ENCODE peak calls at places on chromosomes 2 and 18, in five cellular contexts. L is lower lobe of right lung, J is upper lobe of left lung, N is left lung, I is cardiac muscle cell. S is an unnamed sample. For H3K9me3, the result is how much of the 10 kb centered on the place peaks cover.

GRCh38 chr2:197504000-197504399 is 3.8 kb downstream of the HSPE1 start:
- DNase-seq in L (no peak), J (no peak), N (no peak), I (no peak), S (no peak)

GRCh38 chr2:172247203-172247602 is 144.5 kb upstream of the DLX2 start:
- DNase-seq in L (no peak), J (no peak), N (no peak), I (no peak), S (no peak)

GRCh38 chr18:21851327-21851961 is 110.9 kb downstream of the MIB1 start:
- DNase-seq in L (no peak), J (no peak), N (no peak), I (no peak), S (no peak)

GRCh38 chr18:45891806-45892205 is 66.3 kb downstream of the SIGLEC15 start:
- DNase-seq in L (no peak), J (no peak), N (no peak), I (no peak), S (no peak)

GRCh38 chr18:35658112-35658511 is 76.6 kb downstream of the GALNT1 start:
- DNase-seq in L (no peak), J (no peak), N (no peak), I (no peak), S (no peak)

GRCh38 chr18:36532394-36532793 is 234.9 kb downstream of the FHOD3 start:
- DNase-seq in L (no peak), J (no peak), N (no peak), I (no peak), S (no peak)

GRCh38 chr2:19774788-19775156 is 127.0 kb downstream of the TTC32 start:
- DNase-seq in L (no peak), J (no peak), N (no peak), I (peak), S (no peak)

GRCh38 chr2:203671876-203672275 is 34.6 kb upstream of the CD28 start:
- DNase-seq in L (no peak), J (no peak), N (no peak), I (no peak), S (no peak)

GRCh38 chr2:134275058-134275862 is 21.4 kb downstream of the MGAT5 start:
- DNase-seq in L (no peak), J (no peak), N (no peak), I (no peak), S (no peak)

GRCh38 chr2:35462226-35462983 is 893.2 kb upstream of the CRIM1 start:
- DNase-seq in L (no peak), J (no peak), N (no peak), I (no peak), S (no peak)

GRCh38 chr2:182302174-182302573 is 124.7 kb downstream of the PDE1A start:
- DNase-seq in L (no peak), J (no peak), N (no peak), I (no peak), S (no peak)

GRCh38 chr2:26614205-26615128 is 26.7 kb downstream of the CIB4 start:
- DNase-seq in L (peak), J (no peak), N (no peak), I (no peak), S (no peak)

GRCh38 chr2:112031473-112031872 is 23.6 kb upstream of the TMEM87B start:
- DNase-seq in L (no peak), J (peak), N (no peak), I (no peak), S (no peak)

GRCh38 chr2:192218347-192218746 is 23.6 kb upstream of the TMEFF2 start:
- DNase-seq in L (no peak), J (no peak), N (no peak), I (no peak), S (no peak)

GRCh38 chr18:7902399-7902839 is 335.3 kb downstream of the PTPRM start:
- DNase-seq in L (no peak), J (no peak), N (no peak), I (no peak), S (no peak)

GRCh38 chr2:4678937-4679336 is 975.6 kb downstream of the DCDC2C start:
- DNase-seq in L (no peak), J (no peak), N (no peak), I (no peak), S (no peak)

GRCh38 chr2:26900831-26901321 is 52.9 kb downstream of the DPYSL5 start:
- DNase-seq in L (no peak), J (peak), N (no peak), I (no peak), S (no peak)

GRCh38 chr2:136162438-136162837 is 44.5 kb upstream of the CXCR4 start:
- DNase-seq in L (no peak), J (no peak), N (no peak), I (no peak), S (no peak)

GRCh38 chr2:97885841-97886240 is 109.9 kb downstream of the TMEM131 start:
- DNase-seq in L (no peak), J (no peak), N (no peak), I (no peak), S (no peak)

GRCh38 chr2:235286624-235287368 is 207.0 kb upstream of the AGAP1 start:
- DNase-seq in L (no peak), J (no peak), N (no peak), I (no peak), S (no peak)

GRCh38 chr2:85409719-85410583 is at the start of gene CAPG:
- DNase-seq in L (peak), J (peak), N (peak), I (no peak), S (no peak)

GRCh38 chr2:207502799-207503198 is 27.0 kb upstream of the CREB1 start:
- DNase-seq in L (no peak), J (peak), N (no peak), I (no peak), S (no peak)

GRCh38 chr2:43142921-43143438 is 83.4 kb downstream of the ZFP36L2 start:
- DNase-seq in L (no peak), J (no peak), N (no peak), I (no peak), S (no peak)

GRCh38 chr2:5365871-5366461 is 326.2 kb upstream of the SOX11 start:
- DNase-seq in L (peak), J (peak), N (peak), I (peak), S (no peak)

GRCh38 chr2:58634653-58635347 is 393.7 kb upstream of the FANCL start:
- DNase-seq in L (no peak), J (no peak), N (no peak), I (no peak), S (no peak)

GRCh38 chr2:20613342-20613916 is 37.5 kb downstream of the HS1BP3 start:
- DNase-seq in L (peak), J (no peak), N (peak), I (no peak), S (no peak)

GRCh38 chr2:63029058-63029457 is 21.6 kb upstream of the OTX1 start:
- DNase-seq in L (no peak), J (no peak), N (no peak), I (no peak), S (no peak)

GRCh38 chr2:33375054-33375453 is 101.4 kb upstream of the RASGRP3 start:
- DNase-seq in L (no peak), J (no peak), N (no peak), I (no peak), S (no peak)

GRCh38 chr2:31138037-31138962 is at the start of gene GALNT14:
- DNase-seq in L (peak), J (peak), N (peak), I (peak), S (no peak)

DNA sequence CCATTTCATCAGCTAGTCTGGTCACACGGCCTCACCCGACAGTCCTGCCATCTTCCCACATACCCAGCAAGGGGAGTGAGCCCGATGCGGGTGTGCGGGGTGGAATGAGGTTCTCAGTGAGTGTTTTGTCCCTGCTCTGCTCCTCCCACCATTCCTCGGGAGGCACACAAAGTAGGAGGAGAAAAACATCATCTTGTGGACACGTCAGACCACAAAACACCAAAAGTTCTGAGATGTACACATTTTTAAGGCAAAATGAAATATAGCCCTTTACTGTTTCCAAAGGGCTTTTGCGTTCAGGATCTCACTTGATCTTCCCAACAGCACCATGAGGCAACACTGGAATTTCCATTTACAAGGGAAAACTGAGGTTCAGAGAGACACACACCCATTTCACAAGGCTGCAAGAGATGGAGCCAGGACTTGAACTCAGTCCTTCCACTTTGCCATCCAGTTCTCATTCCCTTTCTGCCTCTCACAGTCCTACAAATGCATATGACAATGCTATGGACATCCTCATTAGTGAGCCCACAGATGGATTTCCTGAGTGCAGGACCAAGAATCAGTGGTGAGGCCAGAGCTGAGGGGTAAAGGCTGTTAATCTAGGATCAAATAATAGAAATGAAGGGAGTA is 136.2 kb upstream of the MYCN start:
- DNase-seq in L (no peak), J (no peak), N (no peak), I (no peak), S (no peak)
- H3K9me3 ChIP-seq in L (under half), J (under half), N (under half), I (under half), S (under half)

DNA sequence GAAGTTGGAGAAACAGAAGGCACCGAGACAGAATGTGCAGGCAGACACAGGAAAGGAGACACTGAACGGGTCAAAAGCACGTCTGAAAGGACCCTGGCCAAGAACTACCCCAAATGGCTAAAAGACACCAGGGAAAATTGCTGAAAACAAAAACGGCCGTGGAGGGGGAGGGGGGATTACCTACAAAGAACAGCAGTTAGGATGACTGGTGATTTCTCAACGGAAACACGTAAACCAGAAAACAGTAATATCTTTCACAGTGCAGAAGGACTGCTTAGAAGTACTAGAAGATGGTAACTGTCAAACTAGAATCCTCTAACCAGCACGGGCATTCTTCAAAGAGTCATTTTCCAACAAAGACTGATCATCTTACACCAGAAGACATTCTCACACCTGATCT is 142.6 kb downstream of the HDAC4 start:
- DNase-seq in L (no peak), J (no peak), N (no peak), I (no peak), S (no peak)
- H3K9me3 ChIP-seq in L (under half), J (under half), N (under half), I (under half), S (under half)

GRCh38 chr2:240418311-240418710 is 17.2 kb upstream of the GPC1 start:
- DNase-seq in L (no peak), J (peak), N (peak), I (no peak), S (no peak)

GRCh38 chr2:240420206-240420899 is 15.1 kb upstream of the GPC1 start:
- DNase-seq in L (no peak), J (peak), N (peak), I (no peak), S (no peak)

GRCh38 chr2:240421396-240421795 is 14.1 kb upstream of the GPC1 start:
- DNase-seq in L (no peak), J (no peak), N (peak), I (no peak), S (no peak)

GRCh38 chr2:240419321-240419720 is 16.1 kb upstream of the GPC1 start:
- DNase-seq in L (no peak), J (no peak), N (peak), I (no peak), S (no peak)

GRCh38 chr2:240419723-240420122 is 15.7 kb upstream of the GPC1 start:
- DNase-seq in L (no peak), J (no peak), N (peak), I (no peak), S (no peak)
- H3K9me3 ChIP-seq in L (under half), J (under half), N (under half), I (under half), S (under half)

GRCh38 chr2:132256251-132256902 is 94.6 kb upstream of the ANKRD30BL start:
- DNase-seq in L (no peak), J (no peak), N (no peak), I (no peak), S (no peak)

GRCh38 chr2:132255714-132256113 is 94.0 kb upstream of the ANKRD30BL start:
- DNase-seq in L (no peak), J (no peak), N (no peak), I (no peak), S (no peak)

GRCh38 chr2:132252894-132253264 is 91.1 kb upstream of the ANKRD30BL start:
- DNase-seq in L (no peak), J (no peak), N (no peak), I (no peak), S (no peak)

GRCh38 chr2:132253496-132254305 is 91.9 kb upstream of the ANKRD30BL start:
- DNase-seq in L (no peak), J (no peak), N (no peak), I (no peak), S (no peak)

GRCh38 chr2:132252191-132252893 is 90.6 kb upstream of the ANKRD30BL start:
- DNase-seq in L (peak), J (no peak), N (no peak), I (no peak), S (no peak)
- H3K9me3 ChIP-seq in L (under half), J (under half), N (under half), I (under half), S (under half)